ENCODE peak calls at places on chromosomes 4 and X, in five cellular contexts. One of them, this sample, is unnamed.
A peak's percentile ranks its signal among the peaks of the same experiment; 100 is the strongest.

GRCh38 chrX:15404712-15405111 is 20.5 kb upstream of the VEGFD start:
- DNase-seq in Panc1: no peak
- DNase-seq in mammary epithelial cell: no peak
- DNase-seq in AG09309: no peak
- DNase-seq in K562: no peak
- DNase-seq in this sample: no peak

GRCh38 chr4:78584863-78585576 is 33.5 kb downstream of the ANXA3 start:
- DNase-seq in Panc1: no peak
- DNase-seq in mammary epithelial cell: no peak
- DNase-seq in AG09309: no peak
- DNase-seq in K562: peak; percentile 35
- DNase-seq in this sample: no peak

GRCh38 chr4:77073981-77074865 is 1.6 kb downstream of the CCNI start:
- DNase-seq in Panc1: no peak
- DNase-seq in mammary epithelial cell: peak; percentile 30
- DNase-seq in AG09309: no peak
- DNase-seq in K562: no peak
- DNase-seq in this sample: no peak

GRCh38 chr4:61336488-61336887 is 136.4 kb downstream of the ADGRL3 start:
- DNase-seq in Panc1: no peak
- DNase-seq in mammary epithelial cell: no peak
- DNase-seq in AG09309: no peak
- DNase-seq in K562: no peak
- DNase-seq in this sample: no peak

GRCh38 chr4:78311306-78311705 is 240.3 kb upstream of the ANXA3 start:
- DNase-seq in Panc1: no peak
- DNase-seq in mammary epithelial cell: no peak
- DNase-seq in AG09309: no peak
- DNase-seq in K562: no peak
- DNase-seq in this sample: no peak

GRCh38 chr4:73917081-73917501 is 47.9 kb downstream of the CXCL1 start:
- DNase-seq in Panc1: no peak
- DNase-seq in mammary epithelial cell: peak; percentile 95
- DNase-seq in AG09309: peak; percentile 89
- DNase-seq in K562: no peak
- DNase-seq in this sample: no peak

GRCh38 chr4:20618010-20618409 is 82.2 kb upstream of the PACRGL start:
- DNase-seq in Panc1: no peak
- DNase-seq in mammary epithelial cell: no peak
- DNase-seq in AG09309: no peak
- DNase-seq in K562: no peak
- DNase-seq in this sample: peak; percentile 42

GRCh38 chrX:134694333-134694925 is 36.2 kb upstream of the PLAC1 start:
- DNase-seq in Panc1: no peak
- DNase-seq in mammary epithelial cell: peak; percentile 36
- DNase-seq in AG09309: no peak
- DNase-seq in K562: no peak
- DNase-seq in this sample: no peak

GRCh38 chrX:7444967-7445366 is 297.0 kb upstream of the PUDP start:
- DNase-seq in Panc1: no peak
- DNase-seq in mammary epithelial cell: peak; percentile 94
- DNase-seq in AG09309: no peak
- DNase-seq in K562: no peak
- DNase-seq in this sample: no peak

GRCh38 chr4:1402516-1403101 is 3.6 kb downstream of the NKX1-1 start:
- DNase-seq in Panc1: no peak
- DNase-seq in mammary epithelial cell: no peak
- DNase-seq in AG09309: no peak
- DNase-seq in K562: no peak
- DNase-seq in this sample: peak; percentile 78

GRCh38 chr4:40264995-40265909 is 68.4 kb downstream of the RHOH start:
- DNase-seq in Panc1: no peak
- DNase-seq in mammary epithelial cell: no peak
- DNase-seq in AG09309: no peak
- DNase-seq in K562: peak; percentile 71
- DNase-seq in this sample: no peak

GRCh38 chr4:26088433-26088928 is 174.5 kb downstream of the SMIM20 start:
- DNase-seq in Panc1: no peak
- DNase-seq in mammary epithelial cell: peak; percentile 74
- DNase-seq in AG09309: peak; percentile 43
- DNase-seq in K562: no peak
- DNase-seq in this sample: no peak

GRCh38 chrX:155864655-155865054 is 16.5 kb upstream of the VAMP7 start:
- DNase-seq in Panc1: no peak
- DNase-seq in mammary epithelial cell: no peak
- DNase-seq in AG09309: no peak
- DNase-seq in K562: no peak
- DNase-seq in this sample: no peak

GRCh38 chr4:162163892-162164759 is at the start of gene FSTL5:
- DNase-seq in Panc1: no peak
- DNase-seq in mammary epithelial cell: peak; percentile 82
- DNase-seq in AG09309: no peak
- DNase-seq in K562: peak; percentile 0
- DNase-seq in this sample: peak; percentile 82

GRCh38 chrX:37302569-37302968 is 46.6 kb upstream of the PRRG1 start:
- DNase-seq in Panc1: no peak
- DNase-seq in mammary epithelial cell: peak; percentile 20
- DNase-seq in AG09309: no peak
- DNase-seq in K562: peak; percentile 9
- DNase-seq in this sample: no peak

GRCh38 chrX:22081475-22082092 is 49.5 kb downstream of the PHEX start:
- DNase-seq in Panc1: peak; percentile 2
- DNase-seq in mammary epithelial cell: peak; percentile 43
- DNase-seq in AG09309: no peak
- DNase-seq in K562: peak; percentile 39
- DNase-seq in this sample: no peak

GRCh38 chrX:153934473-153935325 is at the start of gene NAA10:
- DNase-seq in Panc1: no peak
- DNase-seq in mammary epithelial cell: peak; percentile 62
- DNase-seq in AG09309: no peak
- DNase-seq in K562: peak; percentile 94
- DNase-seq in this sample: no peak

GRCh38 chr4:144634978-144635747 is 10.8 kb upstream of the HHIP start:
- DNase-seq in Panc1: no peak
- DNase-seq in mammary epithelial cell: no peak
- DNase-seq in AG09309: no peak
- DNase-seq in K562: no peak
- DNase-seq in this sample: no peak

GRCh38 chr4:149823770-149824221 is 8.2 kb upstream of the IQCM start:
- DNase-seq in Panc1: peak; percentile 33
- DNase-seq in mammary epithelial cell: peak; percentile 76
- DNase-seq in AG09309: peak; percentile 71
- DNase-seq in K562: no peak
- DNase-seq in this sample: no peak

GRCh38 chrX:47838361-47838760 is 1.7 kb downstream of the ZNF81 start:
- DNase-seq in Panc1: no peak
- DNase-seq in mammary epithelial cell: no peak
- DNase-seq in AG09309: no peak
- DNase-seq in K562: no peak
- DNase-seq in this sample: no peak

GRCh38 chrX:47846070-47846469 is 9.4 kb downstream of the ZNF81 start:
- DNase-seq in Panc1: no peak
- DNase-seq in mammary epithelial cell: no peak
- DNase-seq in AG09309: no peak
- DNase-seq in K562: no peak
- DNase-seq in this sample: no peak

GRCh38 chrX:47840106-47840505 is 3.4 kb downstream of the ZNF81 start:
- DNase-seq in Panc1: no peak
- DNase-seq in mammary epithelial cell: no peak
- DNase-seq in AG09309: no peak
- DNase-seq in K562: no peak
- DNase-seq in this sample: no peak

DNA sequence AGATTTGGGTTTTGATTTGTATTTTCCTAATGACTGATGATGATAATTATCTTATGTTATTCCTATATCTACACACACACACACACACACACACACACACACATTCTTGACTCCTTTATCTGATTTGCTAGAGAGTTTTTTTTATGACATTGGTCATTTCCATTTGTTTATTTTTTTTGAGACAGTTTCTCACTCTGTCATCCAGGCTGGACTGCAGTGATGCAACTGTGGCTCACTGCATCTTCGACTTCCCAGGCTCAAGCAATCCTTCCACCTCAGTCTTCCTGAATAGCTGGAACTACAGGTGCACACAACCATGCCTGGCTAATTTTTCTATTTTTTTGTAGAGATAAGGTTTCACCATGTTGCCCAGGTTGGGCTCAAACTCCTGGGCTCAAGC is 6.7 kb downstream of the ZNF81 start:
- DNase-seq in Panc1: no peak
- DNase-seq in mammary epithelial cell: no peak
- DNase-seq in AG09309: no peak
- DNase-seq in K562: no peak
- DNase-seq in this sample: no peak
- H3K4me3 ChIP-seq in Panc1: no peak overlapping the region
- H3K4me3 ChIP-seq in mammary epithelial cell: no peak overlapping the region
- H3K4me3 ChIP-seq in AG09309: no peak overlapping the region
- H3K4me3 ChIP-seq in K562: no peak overlapping the region
- H3K4me3 ChIP-seq in this sample: no peak overlapping the region

DNA sequence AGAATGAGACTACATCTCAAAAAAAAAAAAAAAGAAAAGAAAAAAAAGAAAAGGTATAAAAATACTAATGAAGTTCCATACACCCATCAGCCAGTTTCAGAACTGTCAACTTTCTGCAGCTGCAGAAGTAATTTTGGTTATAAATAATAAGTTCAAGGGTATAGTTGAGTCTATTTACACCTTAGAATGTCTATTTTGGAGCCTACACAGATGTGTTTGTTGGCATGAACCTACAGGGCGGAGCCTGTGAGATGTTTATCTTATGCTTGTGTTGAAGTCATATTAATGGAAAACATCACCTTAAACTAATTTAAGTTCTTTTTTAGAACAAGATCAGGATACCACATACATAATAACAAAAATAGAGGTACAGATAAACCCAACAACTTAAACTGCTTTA is 85.8 kb downstream of the RAPGEF2 start:
- DNase-seq in Panc1: no peak
- DNase-seq in mammary epithelial cell: no peak
- DNase-seq in AG09309: no peak
- DNase-seq in K562: no peak
- DNase-seq in this sample: no peak
- H3K4me3 ChIP-seq in Panc1: no peak overlapping the region
- H3K4me3 ChIP-seq in mammary epithelial cell: no peak overlapping the region
- H3K4me3 ChIP-seq in AG09309: no peak overlapping the region
- H3K4me3 ChIP-seq in K562: no peak overlapping the region
- H3K4me3 ChIP-seq in this sample: no peak overlapping the region

GRCh38 chr4:110638347-110638746 is 15.5 kb upstream of the PITX2 start:
- DNase-seq in Panc1: no peak
- DNase-seq in mammary epithelial cell: no peak
- DNase-seq in AG09309: no peak
- DNase-seq in K562: no peak
- DNase-seq in this sample: no peak

GRCh38 chr4:110637408-110638131 is 14.7 kb upstream of the PITX2 start:
- DNase-seq in Panc1: no peak
- DNase-seq in mammary epithelial cell: no peak
- DNase-seq in AG09309: no peak
- DNase-seq in K562: no peak
- DNase-seq in this sample: no peak

GRCh38 chr4:110636231-110636676 is 13.4 kb upstream of the PITX2 start:
- DNase-seq in Panc1: no peak
- DNase-seq in mammary epithelial cell: no peak
- DNase-seq in AG09309: no peak
- DNase-seq in K562: no peak
- DNase-seq in this sample: no peak

GRCh38 chr4:110635155-110635479 is 12.2 kb upstream of the PITX2 start:
- DNase-seq in Panc1: no peak
- DNase-seq in mammary epithelial cell: no peak
- DNase-seq in AG09309: no peak
- DNase-seq in K562: no peak
- DNase-seq in this sample: no peak

DNA sequence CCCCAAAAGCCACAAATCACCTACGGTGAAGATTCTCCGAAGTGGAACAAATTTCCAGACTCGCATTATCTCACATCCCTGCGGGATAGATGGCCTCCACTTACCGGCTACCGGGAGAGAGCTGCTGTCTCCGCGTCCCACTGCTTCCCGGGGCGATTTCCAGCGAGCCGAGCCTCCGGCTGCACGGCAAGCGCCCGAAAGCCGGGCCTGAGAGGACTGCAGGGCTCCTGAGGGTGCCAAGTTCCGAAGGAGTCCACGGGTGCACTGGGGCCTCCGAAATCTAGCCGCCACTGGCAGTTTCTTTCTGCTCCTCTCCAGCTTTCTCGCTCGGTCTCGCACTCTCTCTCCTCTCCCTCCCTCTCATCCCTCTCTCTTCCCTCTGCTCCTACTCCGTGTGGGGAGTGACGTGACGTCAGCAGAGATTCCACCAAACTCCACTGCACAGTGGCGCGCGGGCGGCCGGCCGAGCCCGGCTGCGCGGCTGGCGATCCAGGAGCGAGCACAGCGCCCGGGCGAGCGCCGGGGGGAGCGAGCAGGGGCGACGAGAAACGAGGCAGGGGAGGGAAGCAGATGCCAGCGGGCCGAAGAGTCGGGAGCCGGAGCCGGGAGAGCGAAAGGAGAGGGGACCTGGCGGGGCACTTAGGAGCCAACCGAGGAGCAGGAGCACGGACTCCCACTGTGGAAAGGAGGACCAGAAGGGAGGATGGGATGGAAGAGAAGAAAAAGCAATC is 14.0 kb upstream of the PITX2 start:
- DNase-seq in Panc1: no peak
- DNase-seq in mammary epithelial cell: no peak
- DNase-seq in AG09309: peak; percentile 60
- DNase-seq in K562: no peak
- DNase-seq in this sample: no peak
- H3K4me3 ChIP-seq in Panc1: peak overlapping the region; percentile 35
- H3K4me3 ChIP-seq in mammary epithelial cell: peak overlapping the region; percentile 10
- H3K4me3 ChIP-seq in AG09309: peak overlapping the region; percentile 53
- H3K4me3 ChIP-seq in K562: no peak overlapping the region
- H3K4me3 ChIP-seq in this sample: no peak overlapping the region

GRCh38 chr4:75845992-75846391 is 56.3 kb downstream of the PPEF2 start:
- DNase-seq in Panc1: no peak
- DNase-seq in mammary epithelial cell: no peak
- DNase-seq in AG09309: no peak
- DNase-seq in K562: no peak
- DNase-seq in this sample: no peak

GRCh38 chr4:75848891-75849290 is 53.4 kb downstream of the PPEF2 start:
- DNase-seq in Panc1: no peak
- DNase-seq in mammary epithelial cell: peak; percentile 15
- DNase-seq in AG09309: no peak
- DNase-seq in K562: no peak
- DNase-seq in this sample: no peak

GRCh38 chr4:75841641-75842520 is 60.4 kb downstream of the PPEF2 start:
- DNase-seq in Panc1: no peak
- DNase-seq in mammary epithelial cell: no peak
- DNase-seq in AG09309: no peak
- DNase-seq in K562: peak; percentile 34
- DNase-seq in this sample: no peak

GRCh38 chr4:75844151-75844662 is 58.0 kb downstream of the PPEF2 start:
- DNase-seq in Panc1: no peak
- DNase-seq in mammary epithelial cell: peak; percentile 58
- DNase-seq in AG09309: peak; percentile 86
- DNase-seq in K562: no peak
- DNase-seq in this sample: no peak

DNA sequence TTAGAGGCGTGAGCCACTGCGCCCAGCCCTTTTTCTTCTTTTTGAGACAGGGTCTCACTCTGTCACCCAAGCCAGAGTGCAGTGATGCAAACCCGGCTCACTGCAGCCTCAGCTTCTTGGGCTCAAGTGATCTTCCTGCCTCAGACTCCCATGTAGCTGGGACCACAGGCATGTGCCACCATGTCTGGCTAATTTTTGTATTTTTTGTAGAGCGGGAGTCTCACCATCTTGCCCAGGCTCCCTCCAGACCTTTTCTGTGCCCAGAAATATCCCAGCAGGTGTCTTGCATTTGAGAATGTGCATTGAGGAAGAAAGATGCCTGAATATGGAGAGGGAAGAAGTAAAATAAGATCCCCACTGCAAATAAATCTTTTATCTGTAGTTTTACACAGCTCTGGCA is 58.7 kb downstream of the PPEF2 start:
- DNase-seq in Panc1: no peak
- DNase-seq in mammary epithelial cell: no peak
- DNase-seq in AG09309: no peak
- DNase-seq in K562: no peak
- DNase-seq in this sample: no peak
- H3K4me3 ChIP-seq in Panc1: no peak overlapping the region
- H3K4me3 ChIP-seq in mammary epithelial cell: no peak overlapping the region
- H3K4me3 ChIP-seq in AG09309: no peak overlapping the region
- H3K4me3 ChIP-seq in K562: no peak overlapping the region
- H3K4me3 ChIP-seq in this sample: no peak overlapping the region

This sample was measured in lower leg skin.